ENCODE peak calls at places on chromosome 16, in five cellular contexts. N is fibroblast of the conjunctiva; W is SHP77; Z is activated T-cell treated with anti-CD3 and anti-CD28 coated beads, Interleukin-2, amount 50 U/mL, for 72 hours; Q is WTC11. D is an unnamed sample.

GRCh38 chr16:70805787-70806186 is 4.8 kb upstream of the VAC14 start:
- DNase-seq in Z (no peak), Q (no peak), N (no peak), W (no peak), D (no peak)

GRCh38 chr16:82633964-82634600 is 7.3 kb downstream of the CDH13 start:
- DNase-seq in N (no peak), W (peak; percentile 35), Q (no peak), Z (no peak), D (no peak)

GRCh38 chr16:53504665-53505064 is 1.7 kb upstream of the AKTIP start:
- DNase-seq in Z (no peak), Q (no peak), N (no peak), W (peak; percentile 14), D (no peak)

GRCh38 chr16:89366561-89367537 is 123.5 kb downstream of the ANKRD11 start:
- DNase-seq in Q (no peak), N (no peak), W (no peak), Z (no peak), D (no peak)

GRCh38 chr16:53356478-53357207 is 77.6 kb upstream of the RBL2 start:
- DNase-seq in Q (peak; percentile 33), W (no peak), Z (no peak), N (no peak), D (no peak)

GRCh38 chr16:31489616-31490584 is 7.0 kb downstream of the SLC5A2 start:
- DNase-seq in W (no peak), Q (no peak), N (no peak), Z (no peak), D (no peak)

GRCh38 chr16:1713933-1714332 is 7.9 kb downstream of the MAPK8IP3 start:
- DNase-seq in Q (peak; percentile 48), N (no peak), W (no peak), Z (no peak), D (no peak)

GRCh38 chr16:58515871-58516767 is 802 bp downstream of the SETD6 start:
- DNase-seq in Z (peak; percentile 60), Q (peak; percentile 41), W (peak; percentile 44), N (no peak), D (peak; percentile 83)

GRCh38 chr16:86037999-86038922 is 139.3 kb downstream of the IRF8 start:
- DNase-seq in W (peak; percentile 38), Q (no peak), Z (no peak), N (no peak), D (no peak)

GRCh38 chr16:11429823-11430222 is 84.6 kb downstream of the RMI2 start:
- DNase-seq in Q (no peak), W (no peak), N (no peak), Z (no peak), D (no peak)

GRCh38 chr16:50071075-50071671 is 5.4 kb downstream of the HEATR3 start:
- DNase-seq in Q (no peak), Z (no peak), N (no peak), W (no peak), D (no peak)

GRCh38 chr16:55668337-55669281 is 12.8 kb downstream of the SLC6A2 start:
- DNase-seq in Z (no peak), W (no peak), N (no peak), Q (peak; percentile 18), D (no peak)

GRCh38 chr16:86660623-86661022 is 82.3 kb downstream of the FOXL1 start:
- DNase-seq in Z (no peak), W (no peak), N (no peak), Q (no peak), D (no peak)

GRCh38 chr16:14015017-14015416 is 56.1 kb upstream of the MRTFB start:
- DNase-seq in N (no peak), Z (no peak), Q (no peak), W (no peak), D (no peak)

GRCh38 chr16:86618431-86619262 is 40.3 kb downstream of the FOXL1 start:
- DNase-seq in Z (no peak), Q (no peak), N (no peak), W (no peak), D (no peak)

GRCh38 chr16:76518791-76519190 is 241.6 kb downstream of the CNTNAP4 start:
- DNase-seq in N (no peak), W (no peak), Q (no peak), Z (no peak), D (peak; percentile 52)

GRCh38 chr16:11004351-11004750 is 60.0 kb downstream of the CLEC16A start:
- DNase-seq in W (no peak), N (no peak), Z (no peak), Q (no peak), D (no peak)

GRCh38 chr16:23316232-23316631 is 14.1 kb downstream of the SCNN1B start:
- DNase-seq in N (no peak), W (no peak), Q (no peak), Z (no peak), D (no peak)

GRCh38 chr16:80804451-80805383 is at the start of gene CDYL2:
- DNase-seq in N (no peak), Q (peak; percentile 21), W (no peak), Z (peak; percentile 79), D (peak; percentile 75)

GRCh38 chr16:4089811-4090293 is 26.4 kb downstream of the ADCY9 start:
- DNase-seq in Q (no peak), N (no peak), Z (no peak), W (no peak), D (no peak)

GRCh38 chr16:10895053-10895946 is 18.3 kb downstream of the CIITA start:
- DNase-seq in N (no peak), Q (peak; percentile 85), Z (peak; percentile 44), W (no peak), D (no peak)

GRCh38 chr16:87037012-87037411 is 280.2 kb downstream of the C16orf95 start:
- DNase-seq in Z (no peak), W (no peak), N (no peak), Q (no peak), D (no peak)

D was measured in D341Med.